ENCODE peak calls at places on chromosomes 13 and 19, in five cellular contexts. One of them, this sample, is unnamed.

GRCh38 chr19:49362926-49363264 is 679 bp upstream of the TEAD2 start:
- DNase-seq in T-helper 17 cell: no peak
- DNase-seq in NCI-H1436: no peak
- DNase-seq in activated T-helper 2 cell treated with anti-CD3 and anti-CD28 coated beads, Interferon-gamma antibody, Interleukin-2, Interleukin-4, amounts not matched to agents 10 μg/mL and 5 μg/mL and 100 μg/mL, durations not matched to agents 14 hours and 24 hours and 36 hours: no peak
- DNase-seq in germinal center: no peak
- DNase-seq in this sample: no peak

GRCh38 chr13:76874466-76874865 is 11.7 kb downstream of the KCTD12 start:
- DNase-seq in T-helper 17 cell: no peak
- DNase-seq in NCI-H1436: no peak
- DNase-seq in activated T-helper 2 cell treated with anti-CD3 and anti-CD28 coated beads, Interferon-gamma antibody, Interleukin-2, Interleukin-4, amounts not matched to agents 10 μg/mL and 5 μg/mL and 100 μg/mL, durations not matched to agents 14 hours and 24 hours and 36 hours: no peak
- DNase-seq in germinal center: no peak
- DNase-seq in this sample: no peak

GRCh38 chr13:42420304-42420703 is 148.4 kb downstream of the AKAP11 start:
- DNase-seq in T-helper 17 cell: no peak
- DNase-seq in NCI-H1436: no peak
- DNase-seq in activated T-helper 2 cell treated with anti-CD3 and anti-CD28 coated beads, Interferon-gamma antibody, Interleukin-2, Interleukin-4, amounts not matched to agents 10 μg/mL and 5 μg/mL and 100 μg/mL, durations not matched to agents 14 hours and 24 hours and 36 hours: no peak
- DNase-seq in germinal center: no peak
- DNase-seq in this sample: no peak

GRCh38 chr13:113539822-113540221 is 44.7 kb upstream of the TFDP1 start:
- DNase-seq in T-helper 17 cell: no peak
- DNase-seq in NCI-H1436: no peak
- DNase-seq in activated T-helper 2 cell treated with anti-CD3 and anti-CD28 coated beads, Interferon-gamma antibody, Interleukin-2, Interleukin-4, amounts not matched to agents 10 μg/mL and 5 μg/mL and 100 μg/mL, durations not matched to agents 14 hours and 24 hours and 36 hours: no peak
- DNase-seq in germinal center: no peak
- DNase-seq in this sample: no peak

GRCh38 chr19:3162418-3163229 is 15.9 kb upstream of the S1PR4 start:
- DNase-seq in T-helper 17 cell: no peak
- DNase-seq in NCI-H1436: no peak
- DNase-seq in activated T-helper 2 cell treated with anti-CD3 and anti-CD28 coated beads, Interferon-gamma antibody, Interleukin-2, Interleukin-4, amounts not matched to agents 10 μg/mL and 5 μg/mL and 100 μg/mL, durations not matched to agents 14 hours and 24 hours and 36 hours: no peak
- DNase-seq in germinal center: peak
- DNase-seq in this sample: peak

GRCh38 chr13:38687246-38688229 is 661 bp downstream of the FREM2 start:
- DNase-seq in T-helper 17 cell: no peak
- DNase-seq in NCI-H1436: no peak
- DNase-seq in activated T-helper 2 cell treated with anti-CD3 and anti-CD28 coated beads, Interferon-gamma antibody, Interleukin-2, Interleukin-4, amounts not matched to agents 10 μg/mL and 5 μg/mL and 100 μg/mL, durations not matched to agents 14 hours and 24 hours and 36 hours: no peak
- DNase-seq in germinal center: no peak
- DNase-seq in this sample: no peak

GRCh38 chr19:9362905-9363304 is at the start of gene ZNF177:
- DNase-seq in T-helper 17 cell: no peak
- DNase-seq in NCI-H1436: no peak
- DNase-seq in activated T-helper 2 cell treated with anti-CD3 and anti-CD28 coated beads, Interferon-gamma antibody, Interleukin-2, Interleukin-4, amounts not matched to agents 10 μg/mL and 5 μg/mL and 100 μg/mL, durations not matched to agents 14 hours and 24 hours and 36 hours: no peak
- DNase-seq in germinal center: peak
- DNase-seq in this sample: peak

GRCh38 chr19:1469936-1470863 is 8.8 kb downstream of the C19orf25 start:
- DNase-seq in T-helper 17 cell: peak
- DNase-seq in NCI-H1436: peak
- DNase-seq in activated T-helper 2 cell treated with anti-CD3 and anti-CD28 coated beads, Interferon-gamma antibody, Interleukin-2, Interleukin-4, amounts not matched to agents 10 μg/mL and 5 μg/mL and 100 μg/mL, durations not matched to agents 14 hours and 24 hours and 36 hours: peak
- DNase-seq in germinal center: peak
- DNase-seq in this sample: peak

GRCh38 chr13:45626731-45627374 is 11.3 kb upstream of the ERICH6B start:
- DNase-seq in T-helper 17 cell: no peak
- DNase-seq in NCI-H1436: no peak
- DNase-seq in activated T-helper 2 cell treated with anti-CD3 and anti-CD28 coated beads, Interferon-gamma antibody, Interleukin-2, Interleukin-4, amounts not matched to agents 10 μg/mL and 5 μg/mL and 100 μg/mL, durations not matched to agents 14 hours and 24 hours and 36 hours: no peak
- DNase-seq in germinal center: no peak
- DNase-seq in this sample: no peak

GRCh38 chr19:11697284-11697855 is 41.4 kb downstream of the ZNF823 start:
- DNase-seq in T-helper 17 cell: no peak
- DNase-seq in NCI-H1436: no peak
- DNase-seq in activated T-helper 2 cell treated with anti-CD3 and anti-CD28 coated beads, Interferon-gamma antibody, Interleukin-2, Interleukin-4, amounts not matched to agents 10 μg/mL and 5 μg/mL and 100 μg/mL, durations not matched to agents 14 hours and 24 hours and 36 hours: no peak
- DNase-seq in germinal center: no peak
- DNase-seq in this sample: no peak

GRCh38 chr19:6125571-6125989 is 9.9 kb upstream of the ACSBG2 start:
- DNase-seq in T-helper 17 cell: peak
- DNase-seq in NCI-H1436: peak
- DNase-seq in activated T-helper 2 cell treated with anti-CD3 and anti-CD28 coated beads, Interferon-gamma antibody, Interleukin-2, Interleukin-4, amounts not matched to agents 10 μg/mL and 5 μg/mL and 100 μg/mL, durations not matched to agents 14 hours and 24 hours and 36 hours: peak
- DNase-seq in germinal center: peak
- DNase-seq in this sample: peak

GRCh38 chr13:33108620-33109019 is 92.4 kb downstream of the KL start:
- DNase-seq in T-helper 17 cell: no peak
- DNase-seq in NCI-H1436: no peak
- DNase-seq in activated T-helper 2 cell treated with anti-CD3 and anti-CD28 coated beads, Interferon-gamma antibody, Interleukin-2, Interleukin-4, amounts not matched to agents 10 μg/mL and 5 μg/mL and 100 μg/mL, durations not matched to agents 14 hours and 24 hours and 36 hours: no peak
- DNase-seq in germinal center: no peak
- DNase-seq in this sample: no peak

GRCh38 chr13:90585392-90585791 is 762.1 kb upstream of the MIR17HG start:
- DNase-seq in T-helper 17 cell: no peak
- DNase-seq in NCI-H1436: no peak
- DNase-seq in activated T-helper 2 cell treated with anti-CD3 and anti-CD28 coated beads, Interferon-gamma antibody, Interleukin-2, Interleukin-4, amounts not matched to agents 10 μg/mL and 5 μg/mL and 100 μg/mL, durations not matched to agents 14 hours and 24 hours and 36 hours: no peak
- DNase-seq in germinal center: no peak
- DNase-seq in this sample: no peak

GRCh38 chr13:36763322-36763721 is 55.7 kb upstream of the RFXAP start:
- DNase-seq in T-helper 17 cell: no peak
- DNase-seq in NCI-H1436: no peak
- DNase-seq in activated T-helper 2 cell treated with anti-CD3 and anti-CD28 coated beads, Interferon-gamma antibody, Interleukin-2, Interleukin-4, amounts not matched to agents 10 μg/mL and 5 μg/mL and 100 μg/mL, durations not matched to agents 14 hours and 24 hours and 36 hours: no peak
- DNase-seq in germinal center: no peak
- DNase-seq in this sample: no peak

GRCh38 chr13:110799246-110800236 is 86.0 kb downstream of the ING1 start:
- DNase-seq in T-helper 17 cell: no peak
- DNase-seq in NCI-H1436: no peak
- DNase-seq in activated T-helper 2 cell treated with anti-CD3 and anti-CD28 coated beads, Interferon-gamma antibody, Interleukin-2, Interleukin-4, amounts not matched to agents 10 μg/mL and 5 μg/mL and 100 μg/mL, durations not matched to agents 14 hours and 24 hours and 36 hours: no peak
- DNase-seq in germinal center: no peak
- DNase-seq in this sample: no peak

GRCh38 chr19:15126511-15126910 is 19.3 kb downstream of the SYDE1 start:
- DNase-seq in T-helper 17 cell: no peak
- DNase-seq in NCI-H1436: no peak
- DNase-seq in activated T-helper 2 cell treated with anti-CD3 and anti-CD28 coated beads, Interferon-gamma antibody, Interleukin-2, Interleukin-4, amounts not matched to agents 10 μg/mL and 5 μg/mL and 100 μg/mL, durations not matched to agents 14 hours and 24 hours and 36 hours: no peak
- DNase-seq in germinal center: no peak
- DNase-seq in this sample: no peak

GRCh38 chr19:49790866-49791265 is 22.2 kb downstream of the FUZ start:
- DNase-seq in T-helper 17 cell: no peak
- DNase-seq in NCI-H1436: no peak
- DNase-seq in activated T-helper 2 cell treated with anti-CD3 and anti-CD28 coated beads, Interferon-gamma antibody, Interleukin-2, Interleukin-4, amounts not matched to agents 10 μg/mL and 5 μg/mL and 100 μg/mL, durations not matched to agents 14 hours and 24 hours and 36 hours: no peak
- DNase-seq in germinal center: no peak
- DNase-seq in this sample: no peak

GRCh38 chr13:92158335-92158734 is 759.9 kb downstream of the GPC5 start:
- DNase-seq in T-helper 17 cell: no peak
- DNase-seq in NCI-H1436: no peak
- DNase-seq in activated T-helper 2 cell treated with anti-CD3 and anti-CD28 coated beads, Interferon-gamma antibody, Interleukin-2, Interleukin-4, amounts not matched to agents 10 μg/mL and 5 μg/mL and 100 μg/mL, durations not matched to agents 14 hours and 24 hours and 36 hours: no peak
- DNase-seq in germinal center: no peak
- DNase-seq in this sample: no peak

GRCh38 chr19:57648336-57649003 is 15.5 kb downstream of the ZNF211 start:
- DNase-seq in T-helper 17 cell: no peak
- DNase-seq in NCI-H1436: no peak
- DNase-seq in activated T-helper 2 cell treated with anti-CD3 and anti-CD28 coated beads, Interferon-gamma antibody, Interleukin-2, Interleukin-4, amounts not matched to agents 10 μg/mL and 5 μg/mL and 100 μg/mL, durations not matched to agents 14 hours and 24 hours and 36 hours: no peak
- DNase-seq in germinal center: no peak
- DNase-seq in this sample: peak

GRCh38 chr13:53338760-53339159 is 310.1 kb downstream of the OLFM4 start:
- DNase-seq in T-helper 17 cell: no peak
- DNase-seq in NCI-H1436: no peak
- DNase-seq in activated T-helper 2 cell treated with anti-CD3 and anti-CD28 coated beads, Interferon-gamma antibody, Interleukin-2, Interleukin-4, amounts not matched to agents 10 μg/mL and 5 μg/mL and 100 μg/mL, durations not matched to agents 14 hours and 24 hours and 36 hours: no peak
- DNase-seq in germinal center: no peak
- DNase-seq in this sample: no peak

GRCh38 chr19:4357921-4358326 is 14.6 kb downstream of the MPND start:
- DNase-seq in T-helper 17 cell: no peak
- DNase-seq in NCI-H1436: no peak
- DNase-seq in activated T-helper 2 cell treated with anti-CD3 and anti-CD28 coated beads, Interferon-gamma antibody, Interleukin-2, Interleukin-4, amounts not matched to agents 10 μg/mL and 5 μg/mL and 100 μg/mL, durations not matched to agents 14 hours and 24 hours and 36 hours: no peak
- DNase-seq in germinal center: no peak
- DNase-seq in this sample: no peak

GRCh38 chr13:21338156-21338555 is 120.9 kb downstream of the ZDHHC20 start:
- DNase-seq in T-helper 17 cell: no peak
- DNase-seq in NCI-H1436: no peak
- DNase-seq in activated T-helper 2 cell treated with anti-CD3 and anti-CD28 coated beads, Interferon-gamma antibody, Interleukin-2, Interleukin-4, amounts not matched to agents 10 μg/mL and 5 μg/mL and 100 μg/mL, durations not matched to agents 14 hours and 24 hours and 36 hours: no peak
- DNase-seq in germinal center: no peak
- DNase-seq in this sample: peak

GRCh38 chr19:37817180-37817911 is 38.0 kb upstream of the ZNF573 start:
- DNase-seq in T-helper 17 cell: peak
- DNase-seq in NCI-H1436: no peak
- DNase-seq in activated T-helper 2 cell treated with anti-CD3 and anti-CD28 coated beads, Interferon-gamma antibody, Interleukin-2, Interleukin-4, amounts not matched to agents 10 μg/mL and 5 μg/mL and 100 μg/mL, durations not matched to agents 14 hours and 24 hours and 36 hours: no peak
- DNase-seq in germinal center: peak
- DNase-seq in this sample: peak

This sample was measured in NCI-H82.